ENCODE peak calls at places on chromosomes 11 and 22, in nine cellular contexts. One of them, this sample, is unnamed.

GRCh38 chr22:17767236-17768065 is 6.8 kb downstream of the BID start:
- DNase-seq in hypothalamus: no peak
- DNase-seq in nucleus accumbens: no peak
- DNase-seq in cardiac fibroblast: no peak
- DNase-seq in astrocyte of the hippocampus: no peak
- DNase-seq in cardiac muscle cell: no peak
- DNase-seq in activated naive CD4-positive, alpha-beta T cell treated with anti-CD3 and anti-CD28 coated beads, Interleukin-2, amount 10 ng/mL, durations not matched to agents 7 days and 5 days: peak
- DNase-seq in stimulated activated naive CD8-positive, alpha-beta T cell treated with anti-CD3 and anti-CD28 coated beads, Interleukin-15, Interleukin-2, amounts not matched to agents 100 U/mL and 50 U/mL, for 24 hours: peak
- DNase-seq in NCI-H2171: no peak
- DNase-seq in this sample: no peak

GRCh38 chr22:32557424-32557823 is 82.8 kb downstream of the FBXO7 start:
- DNase-seq in NCI-H2171: no peak
- DNase-seq in cardiac muscle cell: no peak
- DNase-seq in hypothalamus: no peak
- DNase-seq in stimulated activated naive CD8-positive, alpha-beta T cell treated with anti-CD3 and anti-CD28 coated beads, Interleukin-15, Interleukin-2, amounts not matched to agents 100 U/mL and 50 U/mL, for 24 hours: no peak
- DNase-seq in cardiac fibroblast: no peak
- DNase-seq in astrocyte of the hippocampus: no peak
- DNase-seq in nucleus accumbens: no peak
- DNase-seq in activated naive CD4-positive, alpha-beta T cell treated with anti-CD3 and anti-CD28 coated beads, Interleukin-2, amount 10 ng/mL, durations not matched to agents 7 days and 5 days: no peak
- DNase-seq in this sample: no peak

GRCh38 chr11:44564653-44565007 is 833 bp upstream of the CD82 start:
- DNase-seq in nucleus accumbens: no peak
- DNase-seq in astrocyte of the hippocampus: peak
- DNase-seq in NCI-H2171: peak
- DNase-seq in hypothalamus: peak
- DNase-seq in stimulated activated naive CD8-positive, alpha-beta T cell treated with anti-CD3 and anti-CD28 coated beads, Interleukin-15, Interleukin-2, amounts not matched to agents 100 U/mL and 50 U/mL, for 24 hours: no peak
- DNase-seq in cardiac fibroblast: peak
- DNase-seq in cardiac muscle cell: no peak
- DNase-seq in activated naive CD4-positive, alpha-beta T cell treated with anti-CD3 and anti-CD28 coated beads, Interleukin-2, amount 10 ng/mL, durations not matched to agents 7 days and 5 days: no peak
- DNase-seq in this sample: peak

GRCh38 chr11:96055706-96056387 is 131.9 kb upstream of the MTMR2 start:
- DNase-seq in nucleus accumbens: no peak
- DNase-seq in astrocyte of the hippocampus: peak
- DNase-seq in cardiac muscle cell: no peak
- DNase-seq in activated naive CD4-positive, alpha-beta T cell treated with anti-CD3 and anti-CD28 coated beads, Interleukin-2, amount 10 ng/mL, durations not matched to agents 7 days and 5 days: no peak
- DNase-seq in cardiac fibroblast: peak
- DNase-seq in hypothalamus: no peak
- DNase-seq in NCI-H2171: no peak
- DNase-seq in stimulated activated naive CD8-positive, alpha-beta T cell treated with anti-CD3 and anti-CD28 coated beads, Interleukin-15, Interleukin-2, amounts not matched to agents 100 U/mL and 50 U/mL, for 24 hours: peak
- DNase-seq in this sample: no peak

GRCh38 chr11:76835030-76835429 is 25.7 kb upstream of the ACER3 start:
- DNase-seq in nucleus accumbens: no peak
- DNase-seq in astrocyte of the hippocampus: no peak
- DNase-seq in activated naive CD4-positive, alpha-beta T cell treated with anti-CD3 and anti-CD28 coated beads, Interleukin-2, amount 10 ng/mL, durations not matched to agents 7 days and 5 days: no peak
- DNase-seq in cardiac fibroblast: no peak
- DNase-seq in hypothalamus: no peak
- DNase-seq in cardiac muscle cell: no peak
- DNase-seq in stimulated activated naive CD8-positive, alpha-beta T cell treated with anti-CD3 and anti-CD28 coated beads, Interleukin-15, Interleukin-2, amounts not matched to agents 100 U/mL and 50 U/mL, for 24 hours: no peak
- DNase-seq in NCI-H2171: no peak
- DNase-seq in this sample: no peak

GRCh38 chr11:110720646-110721283 is 8.5 kb upstream of the ARHGAP20 start:
- DNase-seq in astrocyte of the hippocampus: no peak
- DNase-seq in activated naive CD4-positive, alpha-beta T cell treated with anti-CD3 and anti-CD28 coated beads, Interleukin-2, amount 10 ng/mL, durations not matched to agents 7 days and 5 days: no peak
- DNase-seq in cardiac muscle cell: no peak
- DNase-seq in stimulated activated naive CD8-positive, alpha-beta T cell treated with anti-CD3 and anti-CD28 coated beads, Interleukin-15, Interleukin-2, amounts not matched to agents 100 U/mL and 50 U/mL, for 24 hours: no peak
- DNase-seq in NCI-H2171: no peak
- DNase-seq in hypothalamus: no peak
- DNase-seq in nucleus accumbens: no peak
- DNase-seq in cardiac fibroblast: peak
- DNase-seq in this sample: no peak

GRCh38 chr11:27292642-27293020 is 70.4 kb downstream of the CCDC34 start:
- DNase-seq in astrocyte of the hippocampus: no peak
- DNase-seq in nucleus accumbens: no peak
- DNase-seq in NCI-H2171: no peak
- DNase-seq in cardiac fibroblast: no peak
- DNase-seq in stimulated activated naive CD8-positive, alpha-beta T cell treated with anti-CD3 and anti-CD28 coated beads, Interleukin-15, Interleukin-2, amounts not matched to agents 100 U/mL and 50 U/mL, for 24 hours: no peak
- DNase-seq in cardiac muscle cell: no peak
- DNase-seq in activated naive CD4-positive, alpha-beta T cell treated with anti-CD3 and anti-CD28 coated beads, Interleukin-2, amount 10 ng/mL, durations not matched to agents 7 days and 5 days: no peak
- DNase-seq in hypothalamus: no peak
- DNase-seq in this sample: peak

GRCh38 chr22:21981874-21982273 is 713 bp downstream of the TOP3B start:
- DNase-seq in hypothalamus: no peak
- DNase-seq in astrocyte of the hippocampus: no peak
- DNase-seq in activated naive CD4-positive, alpha-beta T cell treated with anti-CD3 and anti-CD28 coated beads, Interleukin-2, amount 10 ng/mL, durations not matched to agents 7 days and 5 days: no peak
- DNase-seq in NCI-H2171: no peak
- DNase-seq in nucleus accumbens: no peak
- DNase-seq in cardiac muscle cell: no peak
- DNase-seq in cardiac fibroblast: no peak
- DNase-seq in stimulated activated naive CD8-positive, alpha-beta T cell treated with anti-CD3 and anti-CD28 coated beads, Interleukin-15, Interleukin-2, amounts not matched to agents 100 U/mL and 50 U/mL, for 24 hours: no peak
- DNase-seq in this sample: no peak

GRCh38 chr11:113531575-113532451 is 56.6 kb upstream of the DRD2 start:
- DNase-seq in nucleus accumbens: no peak
- DNase-seq in NCI-H2171: peak
- DNase-seq in hypothalamus: no peak
- DNase-seq in cardiac muscle cell: no peak
- DNase-seq in astrocyte of the hippocampus: no peak
- DNase-seq in stimulated activated naive CD8-positive, alpha-beta T cell treated with anti-CD3 and anti-CD28 coated beads, Interleukin-15, Interleukin-2, amounts not matched to agents 100 U/mL and 50 U/mL, for 24 hours: no peak
- DNase-seq in cardiac fibroblast: peak
- DNase-seq in activated naive CD4-positive, alpha-beta T cell treated with anti-CD3 and anti-CD28 coated beads, Interleukin-2, amount 10 ng/mL, durations not matched to agents 7 days and 5 days: no peak
- DNase-seq in this sample: peak

GRCh38 chr11:119892311-119892808 is 163.4 kb upstream of the NECTIN1 start:
- DNase-seq in hypothalamus: peak
- DNase-seq in NCI-H2171: no peak
- DNase-seq in cardiac muscle cell: peak
- DNase-seq in astrocyte of the hippocampus: no peak
- DNase-seq in cardiac fibroblast: no peak
- DNase-seq in stimulated activated naive CD8-positive, alpha-beta T cell treated with anti-CD3 and anti-CD28 coated beads, Interleukin-15, Interleukin-2, amounts not matched to agents 100 U/mL and 50 U/mL, for 24 hours: no peak
- DNase-seq in nucleus accumbens: no peak
- DNase-seq in activated naive CD4-positive, alpha-beta T cell treated with anti-CD3 and anti-CD28 coated beads, Interleukin-2, amount 10 ng/mL, durations not matched to agents 7 days and 5 days: no peak
- DNase-seq in this sample: no peak

GRCh38 chr22:49962751-49963646 is 2.4 kb downstream of the PIM3 start:
- DNase-seq in NCI-H2171: no peak
- DNase-seq in activated naive CD4-positive, alpha-beta T cell treated with anti-CD3 and anti-CD28 coated beads, Interleukin-2, amount 10 ng/mL, durations not matched to agents 7 days and 5 days: peak
- DNase-seq in cardiac fibroblast: no peak
- DNase-seq in nucleus accumbens: no peak
- DNase-seq in astrocyte of the hippocampus: no peak
- DNase-seq in hypothalamus: no peak
- DNase-seq in stimulated activated naive CD8-positive, alpha-beta T cell treated with anti-CD3 and anti-CD28 coated beads, Interleukin-15, Interleukin-2, amounts not matched to agents 100 U/mL and 50 U/mL, for 24 hours: no peak
- DNase-seq in cardiac muscle cell: no peak
- DNase-seq in this sample: no peak

GRCh38 chr11:108713076-108713790 is 48.4 kb downstream of the DDX10 start:
- DNase-seq in nucleus accumbens: no peak
- DNase-seq in NCI-H2171: no peak
- DNase-seq in hypothalamus: no peak
- DNase-seq in cardiac muscle cell: no peak
- DNase-seq in activated naive CD4-positive, alpha-beta T cell treated with anti-CD3 and anti-CD28 coated beads, Interleukin-2, amount 10 ng/mL, durations not matched to agents 7 days and 5 days: no peak
- DNase-seq in cardiac fibroblast: peak
- DNase-seq in astrocyte of the hippocampus: peak
- DNase-seq in stimulated activated naive CD8-positive, alpha-beta T cell treated with anti-CD3 and anti-CD28 coated beads, Interleukin-15, Interleukin-2, amounts not matched to agents 100 U/mL and 50 U/mL, for 24 hours: no peak
- DNase-seq in this sample: no peak

GRCh38 chr22:37204045-37204655 is 8.1 kb downstream of the SSTR3 start:
- DNase-seq in cardiac muscle cell: no peak
- DNase-seq in stimulated activated naive CD8-positive, alpha-beta T cell treated with anti-CD3 and anti-CD28 coated beads, Interleukin-15, Interleukin-2, amounts not matched to agents 100 U/mL and 50 U/mL, for 24 hours: no peak
- DNase-seq in activated naive CD4-positive, alpha-beta T cell treated with anti-CD3 and anti-CD28 coated beads, Interleukin-2, amount 10 ng/mL, durations not matched to agents 7 days and 5 days: peak
- DNase-seq in astrocyte of the hippocampus: no peak
- DNase-seq in cardiac fibroblast: no peak
- DNase-seq in NCI-H2171: no peak
- DNase-seq in hypothalamus: no peak
- DNase-seq in nucleus accumbens: no peak
- DNase-seq in this sample: no peak

GRCh38 chr22:40463017-40463631 is 92.7 kb downstream of the SGSM3 start:
- DNase-seq in cardiac fibroblast: no peak
- DNase-seq in NCI-H2171: no peak
- DNase-seq in stimulated activated naive CD8-positive, alpha-beta T cell treated with anti-CD3 and anti-CD28 coated beads, Interleukin-15, Interleukin-2, amounts not matched to agents 100 U/mL and 50 U/mL, for 24 hours: peak
- DNase-seq in hypothalamus: no peak
- DNase-seq in cardiac muscle cell: no peak
- DNase-seq in nucleus accumbens: no peak
- DNase-seq in activated naive CD4-positive, alpha-beta T cell treated with anti-CD3 and anti-CD28 coated beads, Interleukin-2, amount 10 ng/mL, durations not matched to agents 7 days and 5 days: peak
- DNase-seq in astrocyte of the hippocampus: no peak
- DNase-seq in this sample: peak

GRCh38 chr11:103202048-103202651 is 92.9 kb downstream of the DYNC2H1 start:
- DNase-seq in nucleus accumbens: no peak
- DNase-seq in cardiac fibroblast: peak
- DNase-seq in cardiac muscle cell: peak
- DNase-seq in hypothalamus: no peak
- DNase-seq in NCI-H2171: no peak
- DNase-seq in astrocyte of the hippocampus: peak
- DNase-seq in activated naive CD4-positive, alpha-beta T cell treated with anti-CD3 and anti-CD28 coated beads, Interleukin-2, amount 10 ng/mL, durations not matched to agents 7 days and 5 days: no peak
- DNase-seq in stimulated activated naive CD8-positive, alpha-beta T cell treated with anti-CD3 and anti-CD28 coated beads, Interleukin-15, Interleukin-2, amounts not matched to agents 100 U/mL and 50 U/mL, for 24 hours: no peak
- DNase-seq in this sample: peak

GRCh38 chr11:128759597-128759996 is 65.7 kb downstream of the FLI1 start:
- DNase-seq in cardiac fibroblast: peak
- DNase-seq in nucleus accumbens: no peak
- DNase-seq in NCI-H2171: no peak
- DNase-seq in activated naive CD4-positive, alpha-beta T cell treated with anti-CD3 and anti-CD28 coated beads, Interleukin-2, amount 10 ng/mL, durations not matched to agents 7 days and 5 days: no peak
- DNase-seq in astrocyte of the hippocampus: peak
- DNase-seq in stimulated activated naive CD8-positive, alpha-beta T cell treated with anti-CD3 and anti-CD28 coated beads, Interleukin-15, Interleukin-2, amounts not matched to agents 100 U/mL and 50 U/mL, for 24 hours: no peak
- DNase-seq in cardiac muscle cell: no peak
- DNase-seq in hypothalamus: no peak
- DNase-seq in this sample: no peak

This sample was measured in small intestine.